ENCODE peak calls at places on chromosome 1, in five cellular contexts. A is activated CD4-positive, alpha-beta T cell treated with anti-CD3 and anti-CD28 coated beads for 24 hours; T is left colon; K is GM12878; O is NCI-H2081. S is an unnamed sample.

GRCh38 chr1:7533006-7533405 is 238.1 kb upstream of the VAMP3 start:
- DNase-seq in A (no peak), T (peak), K (no peak), O (no peak), S (no peak)

GRCh38 chr1:1092890-1093609 is 18.9 kb upstream of the RNF223 start:
- DNase-seq in A (no peak), T (peak), K (no peak), O (no peak), S (no peak)

GRCh38 chr1:25065246-25066238 is 135.5 kb upstream of the RUNX3 start:
- DNase-seq in A (no peak), T (no peak), K (no peak), O (no peak), S (peak)

GRCh38 chr1:151816548-151816947 is 11.3 kb upstream of the LINGO4 start:
- DNase-seq in A (no peak), T (no peak), K (no peak), O (no peak), S (no peak)

GRCh38 chr1:101200513-101200912 is 36.3 kb upstream of the S1PR1 start:
- DNase-seq in A (no peak), T (no peak), K (no peak), O (no peak), S (no peak)

GRCh38 chr1:51736702-51737101 is 119.8 kb downstream of the OSBPL9 start:
- DNase-seq in A (no peak), T (no peak), K (no peak), O (no peak), S (no peak)

GRCh38 chr1:184790642-184791041 is 36.0 kb upstream of the EDEM3 start:
- DNase-seq in A (no peak), T (no peak), K (no peak), O (peak), S (no peak)

GRCh38 chr1:157410457-157410856 is 141.9 kb downstream of the FCRL5 start:
- DNase-seq in A (no peak), T (no peak), K (no peak), O (no peak), S (no peak)

S was measured in stimulated activated effector memory CD8-positive, alpha-beta T cell treated with anti-CD3 and anti-CD28 coated beads, Interleukin-12 subunit alpha, Interleukin-12 subunit beta, amount 100 ng/mL, for 72 hours.